ENCODE peak calls at places on chromosomes 3 and 15, in six cellular contexts. A is NCI-H2029; L is epithelial cell of proximal tubule; U is kidney glomerular epithelial cell; Y is CD4-positive, alpha-beta T cell; V is foreskin fibroblast. P is an unnamed sample.

GRCh38 chr3:45807133-45807532 is 10.8 kb upstream of the SLC6A20 start:
- DNase-seq in L (no peak), V (no peak), A (peak; percentile 46), Y (no peak), U (no peak), P (no peak)

GRCh38 chr15:74062236-74062635 is 20.1 kb downstream of the GOLGA6A start:
- DNase-seq in L (no peak), U (no peak), V (no peak), Y (no peak), A (no peak), P (peak; percentile 41)

GRCh38 chr3:27557411-27557810 is 73.2 kb upstream of the SLC4A7 start:
- DNase-seq in A (no peak), L (no peak), Y (no peak), V (no peak), U (no peak), P (no peak)

GRCh38 chr15:74022706-74023470 is 28.4 kb downstream of the PML start:
- DNase-seq in L (no peak), A (no peak), V (no peak), Y (no peak), U (no peak), P (no peak)

GRCh38 chr15:63246691-63247464 is 30.5 kb upstream of the APH1B start:
- DNase-seq in Y (no peak), A (no peak), V (peak; percentile 87), U (no peak), L (peak; percentile 77), P (no peak)

GRCh38 chr15:62241135-62241770 is 76.2 kb upstream of the C2CD4B start:
- DNase-seq in V (no peak), Y (no peak), U (no peak), L (no peak), A (no peak), P (no peak)

GRCh38 chr3:126621627-126622345 is 33.1 kb downstream of the TXNRD3 start:
- DNase-seq in A (no peak), U (no peak), V (peak; percentile 54), L (no peak), Y (no peak), P (no peak)

GRCh38 chr3:50316657-50317242 is 5.8 kb downstream of the HYAL2 start:
- DNase-seq in U (peak; percentile 66), V (no peak), Y (peak; percentile 52), A (no peak), L (no peak), P (peak; percentile 90)

GRCh38 chr15:81284256-81285031 is 39.5 kb downstream of the STARD5 start:
- DNase-seq in A (no peak), L (no peak), Y (no peak), V (no peak), U (no peak), P (peak; percentile 28)

GRCh38 chr3:192850501-192850981 is 67.1 kb downstream of the MB21D2 start:
- DNase-seq in Y (no peak), U (peak; percentile 61), V (peak; percentile 53), A (no peak), L (no peak), P (peak; percentile 88)

GRCh38 chr3:43998841-43999805 is 242.6 kb upstream of the TOPAZ1 start:
- DNase-seq in U (peak; percentile 63), L (no peak), A (peak; percentile 82), Y (no peak), V (peak; percentile 75), P (peak; percentile 53)

GRCh38 chr3:153219147-153219546 is 57.1 kb downstream of the RAP2B start:
- DNase-seq in Y (no peak), A (no peak), V (peak; percentile 15), U (no peak), L (no peak), P (no peak)

GRCh38 chr3:64218746-64219145 is 6.5 kb downstream of the PRICKLE2 start:
- DNase-seq in V (no peak), L (no peak), A (no peak), U (no peak), Y (no peak), P (no peak)

GRCh38 chr3:180700941-180701340 is 21.7 kb upstream of the CCDC39 start:
- DNase-seq in A (no peak), Y (no peak), L (no peak), U (no peak), V (no peak), P (no peak)

GRCh38 chr3:37926611-37927010 is 64.0 kb upstream of the VILL start:
- DNase-seq in L (no peak), Y (no peak), V (no peak), A (no peak), U (no peak), P (no peak)

GRCh38 chr15:87207945-87208580 is 1048.5 kb downstream of the NTRK3 start:
- DNase-seq in A (no peak), U (peak; percentile 10), Y (no peak), V (no peak), L (no peak), P (no peak)

GRCh38 chr3:192655040-192655439 is 72.3 kb downstream of the FGF12 start:
- DNase-seq in U (no peak), A (no peak), L (no peak), V (no peak), Y (no peak), P (no peak)

GRCh38 chr3:25897019-25897418 is 107.1 kb downstream of the OXSM start:
- DNase-seq in A (no peak), L (no peak), V (no peak), U (no peak), Y (no peak), P (no peak)